ENCODE peak calls at places on chromosomes 2 and 18, in seven cellular contexts. U is activated T-helper 1 cell treated with anti-CD3 and anti-CD28 coated beads, Interleukin-12 subunit alpha, Interleukin-12 subunit beta, Interleukin-2, Interleukin-4 antibody, amounts not matched to agents 30 ng/mL and 10 ng/mL and 1 ng/mL, durations not matched to agents 14 hours and 24 hours and 36 hours; S is heart right ventricle; W is midbrain; G is spleen; F is A172; R is IMR-90. X is an unnamed sample.

GRCh38 chr2:170771049-170771937 is 1.1 kb downstream of the ERICH2 start:
- DNase-seq in F (peak; percentile 45), R (peak; percentile 15), U (peak; percentile 29), S (no peak), G (peak; percentile 87), W (peak; percentile 58), X (no peak)

GRCh38 chr2:230582851-230583283 is 129.8 kb upstream of the CAB39 start:
- DNase-seq in U (no peak), R (peak; percentile 21), G (no peak), F (peak; percentile 84), W (no peak), S (no peak), X (no peak)

GRCh38 chr2:14199040-14199439 is 433.5 kb upstream of the LRATD1 start:
- DNase-seq in R (no peak), F (no peak), G (no peak), U (no peak), W (no peak), S (no peak), X (no peak)

GRCh38 chr2:147327636-147328035 is 517.2 kb upstream of the ACVR2A start:
- DNase-seq in U (no peak), S (no peak), W (no peak), R (no peak), G (no peak), F (no peak), X (no peak)

GRCh38 chr18:51248685-51249084 is 51.2 kb upstream of the MEX3C start:
- DNase-seq in R (no peak), S (no peak), W (no peak), F (no peak), G (no peak), U (no peak), X (no peak)

GRCh38 chr2:176078440-176079284 is 5.1 kb downstream of the EVX2 start:
- DNase-seq in S (no peak), G (no peak), U (no peak), R (no peak), W (no peak), F (no peak), X (no peak)

GRCh38 chr2:189287982-189288494 is 108.5 kb upstream of the COL5A2 start:
- DNase-seq in F (peak; percentile 91), S (no peak), W (peak; percentile 45), R (peak; percentile 91), G (no peak), U (no peak), X (peak; percentile 89)

GRCh38 chr2:105751272-105751671 is 6.6 kb downstream of the NCK2 start:
- DNase-seq in S (no peak), F (no peak), U (no peak), G (no peak), W (no peak), R (no peak), X (no peak)

GRCh38 chr2:104734937-104735586 is 118.9 kb upstream of the POU3F3 start:
- DNase-seq in R (no peak), S (no peak), W (no peak), G (no peak), F (no peak), U (no peak), X (no peak)

GRCh38 chr18:59426855-59427254 is 67.8 kb upstream of the LMAN1 start:
- DNase-seq in U (no peak), W (no peak), S (no peak), G (no peak), R (no peak), F (no peak), X (no peak)